ENCODE peak calls at places on chromosomes 2 and 18, in seven cellular contexts. R is kidney, B is spleen, I is IMR-90, X is breast epithelium, L is heart left ventricle, W is transverse colon. T is an unnamed sample. For H3K4me1, the result is how much of the 10 kb centered on the place peaks cover.

GRCh38 chr2:195486987-195487644 is 169.9 kb upstream of the SLC39A10 start:
- DNase-seq in B (no peak), L (no peak), R (no peak), W (no peak), I (peak), X (no peak), T (peak)

GRCh38 chr2:112622528-112622849 is 23.2 kb upstream of the SLC20A1 start:
- DNase-seq in L (no peak), R (no peak), B (no peak), I (peak), W (no peak), X (no peak), T (peak)

GRCh38 chr2:109285244-109285651 is 156.2 kb downstream of the SH3RF3 start:
- DNase-seq in I (peak), L (no peak), X (no peak), R (peak), B (peak), W (no peak), T (peak)

GRCh38 chr2:218047532-218048230 is 21.4 kb upstream of the RUFY4 start:
- DNase-seq in I (no peak), X (no peak), R (no peak), L (no peak), W (no peak), B (no peak), T (no peak)

GRCh38 chr2:28747714-28748113 is 3.9 kb upstream of the PPP1CB start:
- DNase-seq in X (no peak), B (no peak), L (no peak), W (peak), I (no peak), R (no peak), T (no peak)

GRCh38 chr18:50620319-50620718 is 60.4 kb downstream of the MAPK4 start:
- DNase-seq in W (no peak), B (no peak), I (no peak), R (no peak), X (no peak), L (no peak), T (no peak)

GRCh38 chr2:193518061-193518817 is 1323.5 kb upstream of the TMEFF2 start:
- DNase-seq in L (no peak), X (no peak), R (no peak), I (peak), B (no peak), W (no peak), T (peak)

GRCh38 chr2:460861-461260 is 173.0 kb upstream of the ALKAL2 start:
- DNase-seq in I (no peak), W (peak), R (no peak), X (peak), L (no peak), B (no peak), T (no peak)

GRCh38 chr2:113784823-113785744 is 28.6 kb upstream of the SLC35F5 start:
- DNase-seq in W (no peak), X (no peak), L (no peak), I (no peak), R (no peak), B (no peak), T (no peak)

GRCh38 chr18:23701017-23701416 is 11.8 kb downstream of the LAMA3 start:
- DNase-seq in L (no peak), I (no peak), X (no peak), R (no peak), B (no peak), W (no peak), T (no peak)

GRCh38 chr2:132669854-132670103 is 226 bp downstream of the LYPD1 start:
- DNase-seq in I (no peak), W (no peak), L (no peak), B (no peak), R (peak), X (no peak), T (peak)

GRCh38 chr2:217075225-217075802 is 215.4 kb upstream of the TNP1 start:
- DNase-seq in L (peak), B (no peak), R (no peak), W (no peak), X (no peak), I (peak), T (no peak)

GRCh38 chr2:219251656-219252055 is 1.4 kb upstream of the TUBA4B start:
- DNase-seq in B (no peak), R (peak), W (no peak), I (no peak), L (no peak), X (no peak), T (no peak)

GRCh38 chr2:47437287-47437686 is 34.3 kb downstream of the MSH2 start:
- DNase-seq in B (no peak), L (no peak), R (no peak), X (no peak), W (no peak), I (peak), T (no peak)

GRCh38 chr2:138269726-138270125 is 231.8 kb upstream of the SPOPL start:
- DNase-seq in I (peak), W (no peak), R (no peak), X (no peak), L (no peak), B (no peak), T (no peak)

GRCh38 chr2:80299672-80300071 is 4.9 kb downstream of the LRRTM1 start:
- DNase-seq in R (no peak), I (no peak), X (no peak), L (no peak), W (no peak), B (no peak), T (no peak)

GRCh38 chr2:74405994-74406583 is 15.3 kb downstream of the C2orf81 start:
- DNase-seq in I (peak), B (no peak), X (no peak), L (no peak), W (no peak), R (no peak), T (peak)

GRCh38 chr2:134276381-134277172 is 22.7 kb downstream of the MGAT5 start:
- DNase-seq in B (no peak), L (no peak), R (no peak), W (no peak), I (peak), X (no peak), T (peak)

GRCh38 chr18:3498705-3499451 is 48.9 kb downstream of the TGIF1 start:
- DNase-seq in W (peak), R (peak), X (no peak), B (peak), L (peak), I (peak), T (no peak)

GRCh38 chr2:47193607-47194006 is 38.5 kb upstream of the STPG4 start:
- DNase-seq in B (no peak), W (no peak), R (no peak), X (no peak), I (no peak), L (no peak), T (no peak)

GRCh38 chr2:240933966-240934700 is 28.0 kb downstream of the CROCC2 start:
- DNase-seq in L (peak), I (no peak), X (no peak), B (peak), R (peak), W (peak), T (no peak)

GRCh38 chr2:151409601-151410484 is at the start of gene RIF1:
- DNase-seq in L (peak), I (peak), B (peak), W (peak), X (peak), R (peak), T (peak)

GRCh38 chr2:26847663-26848335 is at the start of gene DPYSL5:
- DNase-seq in L (no peak), X (no peak), R (peak), B (no peak), I (no peak), W (no peak), T (no peak)

GRCh38 chr18:58128286-58129018 is 84.4 kb downstream of the NEDD4L start:
- DNase-seq in W (peak), B (no peak), X (no peak), L (no peak), R (no peak), I (peak), T (no peak)

GRCh38 chr2:43158259-43158880 is 68.0 kb downstream of the ZFP36L2 start:
- DNase-seq in I (peak), W (peak), R (peak), L (peak), X (peak), B (peak), T (peak)

GRCh38 chr2:238106698-238107524 is 6.8 kb downstream of the ESPNL start:
- DNase-seq in L (no peak), R (peak), W (peak), X (no peak), I (no peak), B (peak), T (no peak)

GRCh38 chr2:98296435-98296834 is 49.8 kb upstream of the CNGA3 start:
- DNase-seq in R (no peak), L (no peak), X (no peak), W (no peak), B (no peak), I (no peak), T (no peak)

DNA sequence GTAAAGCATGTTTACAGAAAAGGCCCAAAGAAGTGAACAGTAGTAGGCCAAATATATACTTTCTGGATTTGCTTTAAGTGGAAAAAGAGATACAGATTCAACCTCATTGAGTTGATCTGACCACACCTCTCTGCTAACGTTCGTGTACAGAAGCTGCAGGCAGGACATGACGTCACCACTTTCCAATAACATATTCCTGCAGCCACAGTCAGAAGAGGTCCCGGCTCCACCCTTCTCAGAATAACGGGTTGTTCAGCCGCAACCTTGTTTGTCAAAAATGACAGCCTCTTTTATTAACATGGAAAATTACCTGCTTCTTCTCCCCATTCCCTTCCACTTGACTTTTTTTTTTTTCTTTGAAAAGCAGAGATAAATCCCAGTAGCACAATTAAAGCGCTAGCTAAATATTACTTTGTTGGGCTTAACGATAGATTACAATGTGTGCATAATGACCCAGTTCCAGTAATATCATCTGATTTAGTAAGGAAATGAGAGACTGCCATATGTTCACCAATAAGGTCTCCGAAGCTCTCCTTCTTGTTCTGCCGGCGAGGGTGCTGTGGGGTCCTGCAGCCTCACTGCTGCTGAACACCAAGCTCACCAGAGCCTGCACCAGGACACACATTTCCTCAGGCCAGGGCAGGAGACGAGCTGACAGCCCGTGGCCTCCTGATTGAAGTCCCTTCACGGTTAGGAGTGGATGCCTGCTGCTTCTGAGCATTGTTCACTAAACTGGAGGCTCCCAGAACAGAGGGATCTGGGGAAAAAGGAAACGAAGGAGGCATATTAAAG is 451.0 kb upstream of the SALL3 start:
- DNase-seq in W (no peak), I (no peak), R (no peak), B (no peak), X (no peak), L (no peak), T (no peak)
- H3K27ac ChIP-seq in W (no peak), I (no peak), R (no peak), B (no peak), X (no peak), L (no peak), T (no peak)

DNA sequence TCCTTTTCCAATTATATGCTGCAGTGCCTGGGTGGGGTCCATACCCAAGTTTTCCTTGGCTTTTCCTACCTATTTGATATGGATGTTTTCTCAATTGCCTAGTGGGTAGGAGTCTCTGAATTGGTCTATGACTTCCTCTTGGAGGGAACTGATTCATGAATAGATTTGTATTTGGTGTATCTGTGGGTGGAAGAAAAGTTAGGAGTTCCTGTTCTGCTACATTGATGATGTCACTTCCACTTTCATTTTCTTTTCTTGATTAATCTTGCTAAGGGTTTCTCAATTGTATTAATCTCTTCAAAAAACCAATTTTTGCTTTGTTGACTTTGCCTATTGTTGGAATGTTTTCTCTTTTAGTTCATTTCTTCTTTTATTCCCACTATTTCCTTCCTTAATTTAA is 37.4 kb upstream of the SLC9A2 start:
- DNase-seq in B (no peak), R (no peak), X (no peak), W (no peak), I (no peak), L (no peak), T (no peak)
- TF ChIP-seq CTCF in B (no peak), R (no peak), X (no peak), W (no peak), I (no peak), L (no peak), T (no peak)

DNA sequence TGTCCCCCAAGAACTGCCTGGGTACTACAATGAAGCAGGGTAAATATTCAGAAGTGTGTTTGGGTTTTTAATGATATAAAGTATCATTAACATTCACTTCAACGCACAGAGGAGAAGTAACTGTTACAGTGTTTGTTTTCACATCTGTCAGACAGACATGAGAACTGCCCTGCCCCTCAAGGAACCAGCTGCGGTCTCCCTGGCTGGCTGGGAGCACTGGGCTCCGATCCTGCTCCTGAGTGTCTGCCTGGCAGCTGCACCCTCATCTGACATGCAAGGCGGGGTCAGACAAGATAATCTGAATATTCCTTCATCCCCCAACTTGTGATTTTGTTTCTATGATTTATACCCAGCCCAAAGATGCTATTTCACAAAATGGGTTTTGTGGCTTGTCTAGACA is 75.5 kb downstream of the MBP start:
- DNase-seq in L (peak), I (no peak), W (no peak), X (no peak), B (no peak), R (no peak), T (no peak)
- H3K4me1 ChIP-seq in L (half or more), I (under half), W (under half), X (under half), B (half or more), R (under half), T (under half)

GRCh38 chr18:8883409-8883668 is 178.0 kb downstream of the MTCL1 start:
- DNase-seq in L (no peak), W (no peak), B (no peak), X (no peak), R (no peak), I (no peak), T (no peak)
- H3K27ac ChIP-seq in L (no peak), W (no peak), B (no peak), X (no peak), R (no peak), I (no peak), T (no peak)

DNA sequence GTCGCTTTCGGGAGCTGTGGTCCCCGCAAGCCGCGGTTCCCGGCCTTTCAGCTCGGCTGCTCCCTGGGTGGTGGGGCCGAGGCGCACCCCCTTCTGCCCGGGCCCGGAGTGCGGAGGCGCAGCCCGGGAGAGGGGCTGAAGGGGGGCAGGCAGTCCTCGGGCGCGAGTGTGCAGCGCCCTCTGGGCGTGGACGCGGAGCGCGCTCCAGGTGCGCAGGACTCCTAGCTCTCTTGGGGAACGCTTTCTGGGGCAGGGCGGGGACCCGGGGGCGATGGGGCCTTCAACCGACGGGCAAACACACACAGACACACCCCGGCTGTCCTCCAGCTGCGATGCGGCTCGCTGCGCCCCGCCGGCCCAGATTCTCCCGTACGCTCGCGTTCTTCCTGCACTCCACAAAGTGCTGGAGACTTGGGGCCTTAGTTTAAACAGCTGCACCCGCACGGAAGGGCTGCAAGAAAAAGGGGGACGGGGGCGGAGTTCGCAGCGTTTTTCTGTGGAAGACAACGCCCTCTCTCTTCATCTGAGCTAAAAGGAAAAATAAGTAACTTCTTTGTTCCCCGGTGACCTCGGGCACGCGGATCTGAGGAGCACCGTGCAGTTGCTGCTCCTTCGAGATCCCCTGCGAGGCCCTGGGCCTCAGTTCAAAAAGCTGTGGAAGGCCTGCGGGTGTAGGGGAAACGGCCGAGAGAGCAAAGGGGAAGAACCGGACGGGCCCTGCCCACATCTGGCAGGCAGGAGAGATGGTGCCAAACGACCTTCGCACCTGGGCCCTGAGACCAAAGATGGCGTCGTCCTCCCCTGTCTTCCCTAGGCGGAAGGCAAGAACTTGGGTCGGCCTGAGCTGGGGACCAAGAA is 593 bp upstream of the SDC1 start:
- DNase-seq in W (peak), X (peak), I (peak), R (peak), L (peak), B (peak), T (no peak)
- TF ChIP-seq CTCF in W (peak), X (peak), I (peak), R (peak), L (peak), B (peak), T (peak)

GRCh38 chr2:190891370-190891769 is 10.7 kb downstream of the GLS start:
- DNase-seq in L (no peak), I (no peak), X (no peak), W (no peak), B (no peak), R (no peak), T (no peak)
- H3K4me1 ChIP-seq in L (half or more), I (under half), X (under half), W (under half), B (half or more), R (under half), T (under half)

GRCh38 chr2:166091439-166091838 is 36.4 kb downstream of the SCN1A start:
- DNase-seq in L (no peak), B (no peak), W (no peak), R (no peak), X (no peak), I (peak), T (no peak)
- H3K27ac ChIP-seq in L (no peak), B (no peak), W (no peak), R (no peak), X (no peak), I (no peak), T (no peak)

DNA sequence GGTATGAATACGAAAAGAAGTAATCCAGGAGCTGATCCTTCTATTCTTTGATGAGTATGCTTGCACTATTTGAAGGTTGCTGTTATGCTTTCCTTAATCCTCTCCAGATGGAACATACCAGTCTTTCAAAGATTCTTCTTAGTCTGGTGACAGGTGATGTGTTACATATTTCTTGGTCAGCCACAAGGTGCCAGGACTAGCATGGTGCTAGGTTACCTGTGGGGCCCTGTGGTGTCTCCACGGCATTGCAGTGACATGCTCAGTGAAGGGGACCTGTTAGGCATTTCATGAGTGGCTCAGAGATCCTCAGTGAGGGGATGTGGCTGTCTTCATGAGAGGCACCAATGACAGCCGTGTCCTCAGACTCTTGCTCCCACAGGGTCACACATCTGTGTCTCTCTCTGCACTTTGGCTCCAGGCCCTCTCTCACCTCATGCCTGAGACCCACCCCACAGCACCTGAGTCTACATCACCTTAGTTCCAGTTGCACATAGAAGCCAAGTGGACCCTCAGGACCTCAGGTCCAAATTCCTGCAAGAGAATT is 13.1 kb upstream of the RAB31 start:
- DNase-seq in L (no peak), B (no peak), R (no peak), X (no peak), W (no peak), I (no peak), T (no peak)
- TF ChIP-seq CTCF in L (no peak), B (no peak), R (no peak), X (no peak), W (no peak), I (no peak), T (no peak)

GRCh38 chr2:231300020-231300721 is 95.3 kb upstream of the B3GNT7 start:
- DNase-seq in I (no peak), R (no peak), L (no peak), W (no peak), B (no peak), X (no peak), T (no peak)

GRCh38 chr2:231297108-231297908 is 98.2 kb upstream of the B3GNT7 start:
- DNase-seq in L (peak), I (peak), B (peak), W (peak), X (no peak), R (no peak), T (no peak)

GRCh38 chr2:231298091-231298490 is 97.4 kb upstream of the B3GNT7 start:
- DNase-seq in X (no peak), I (no peak), W (no peak), R (no peak), B (no peak), L (no peak), T (no peak)

GRCh38 chr2:231299267-231299666 is 96.2 kb upstream of the B3GNT7 start:
- DNase-seq in B (no peak), L (no peak), W (no peak), I (no peak), X (no peak), R (no peak), T (no peak)

DNA sequence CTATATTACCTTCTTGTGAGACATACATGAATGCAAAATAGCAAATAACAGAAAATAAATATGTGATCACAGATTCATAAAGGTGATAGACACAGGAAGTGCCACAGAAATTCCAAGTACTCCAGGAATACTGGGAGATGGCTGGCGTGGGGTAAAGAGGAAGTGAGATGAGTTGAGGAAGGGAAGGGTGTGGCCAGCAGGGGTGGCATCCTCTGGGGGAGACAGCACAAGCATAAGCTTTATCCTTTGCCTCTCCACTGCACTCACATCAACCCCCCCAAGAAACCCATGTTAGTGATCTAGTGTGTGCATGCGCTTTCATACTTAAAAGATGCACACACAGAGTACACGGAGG is 94.8 kb upstream of the B3GNT7 start:
- DNase-seq in R (no peak), L (no peak), I (no peak), X (no peak), B (no peak), W (no peak), T (no peak)
- H3K4me1 ChIP-seq in R (under half), L (under half), I (under half), X (under half), B (under half), W (under half), T (under half)

T was measured in foreskin keratinocyte.